ENCODE peak calls at places on chromosomes 4 and X, in ten cellular contexts. One of them, this sample, is unnamed.

GRCh38 chr4:64564126-64564525 is 154.9 kb upstream of the TECRL start:
- DNase-seq in lung: no peak
- DNase-seq in astrocyte of the cerebellum: peak
- DNase-seq in pancreas: no peak
- DNase-seq in cardiac muscle cell: no peak
- DNase-seq in GM12878: no peak
- DNase-seq in bronchial epithelial cell: peak
- DNase-seq in OCI-LY7: no peak
- DNase-seq in ovary: no peak
- DNase-seq in A673: no peak
- DNase-seq in this sample: no peak

GRCh38 chrX:119990995-119991787 is 47.6 kb upstream of the NKAP start:
- DNase-seq in cardiac muscle cell: no peak
- DNase-seq in A673: no peak
- DNase-seq in OCI-LY7: no peak
- DNase-seq in astrocyte of the cerebellum: no peak
- DNase-seq in ovary: no peak
- DNase-seq in pancreas: peak
- DNase-seq in GM12878: no peak
- DNase-seq in bronchial epithelial cell: no peak
- DNase-seq in lung: no peak
- DNase-seq in this sample: no peak

GRCh38 chrX:94400488-94400887 is 726.5 kb downstream of the FAM133A start:
- DNase-seq in A673: no peak
- DNase-seq in pancreas: no peak
- DNase-seq in astrocyte of the cerebellum: no peak
- DNase-seq in OCI-LY7: no peak
- DNase-seq in GM12878: peak
- DNase-seq in bronchial epithelial cell: peak
- DNase-seq in lung: no peak
- DNase-seq in cardiac muscle cell: no peak
- DNase-seq in ovary: no peak
- DNase-seq in this sample: no peak

GRCh38 chr4:31662951-31663350 is 942.8 kb downstream of the PCDH7 start:
- DNase-seq in lung: no peak
- DNase-seq in cardiac muscle cell: no peak
- DNase-seq in astrocyte of the cerebellum: peak
- DNase-seq in A673: peak
- DNase-seq in ovary: no peak
- DNase-seq in pancreas: no peak
- DNase-seq in bronchial epithelial cell: no peak
- DNase-seq in GM12878: no peak
- DNase-seq in OCI-LY7: no peak
- DNase-seq in this sample: no peak

GRCh38 chr4:1469043-1469442 is 62.8 kb upstream of the NKX1-1 start:
- DNase-seq in A673: no peak
- DNase-seq in cardiac muscle cell: no peak
- DNase-seq in OCI-LY7: no peak
- DNase-seq in lung: no peak
- DNase-seq in GM12878: no peak
- DNase-seq in astrocyte of the cerebellum: no peak
- DNase-seq in bronchial epithelial cell: no peak
- DNase-seq in ovary: no peak
- DNase-seq in pancreas: no peak
- DNase-seq in this sample: no peak

GRCh38 chrX:84188320-84188834 is 378 bp upstream of the RPS6KA6 start:
- DNase-seq in pancreas: peak
- DNase-seq in lung: peak
- DNase-seq in A673: no peak
- DNase-seq in cardiac muscle cell: peak
- DNase-seq in ovary: peak
- DNase-seq in GM12878: no peak
- DNase-seq in OCI-LY7: no peak
- DNase-seq in astrocyte of the cerebellum: peak
- DNase-seq in bronchial epithelial cell: peak
- DNase-seq in this sample: peak

GRCh38 chr4:46270986-46271596 is 118.8 kb downstream of the GABRA2 start:
- DNase-seq in astrocyte of the cerebellum: peak
- DNase-seq in ovary: no peak
- DNase-seq in GM12878: peak
- DNase-seq in pancreas: no peak
- DNase-seq in OCI-LY7: peak
- DNase-seq in bronchial epithelial cell: peak
- DNase-seq in lung: no peak
- DNase-seq in A673: peak
- DNase-seq in cardiac muscle cell: peak
- DNase-seq in this sample: peak

GRCh38 chr4:158769175-158769831 is 477 bp downstream of the FNIP2 start:
- DNase-seq in bronchial epithelial cell: peak
- DNase-seq in OCI-LY7: no peak
- DNase-seq in pancreas: peak
- DNase-seq in A673: peak
- DNase-seq in GM12878: no peak
- DNase-seq in lung: peak
- DNase-seq in ovary: peak
- DNase-seq in astrocyte of the cerebellum: no peak
- DNase-seq in cardiac muscle cell: peak
- DNase-seq in this sample: peak

GRCh38 chr4:2249526-2249991 is 7.6 kb upstream of the HAUS3 start:
- DNase-seq in lung: no peak
- DNase-seq in astrocyte of the cerebellum: no peak
- DNase-seq in cardiac muscle cell: no peak
- DNase-seq in A673: no peak
- DNase-seq in bronchial epithelial cell: peak
- DNase-seq in ovary: no peak
- DNase-seq in GM12878: no peak
- DNase-seq in OCI-LY7: no peak
- DNase-seq in pancreas: peak
- DNase-seq in this sample: no peak

GRCh38 chr4:75099321-75099720 is 166.4 kb downstream of the PARM1 start:
- DNase-seq in GM12878: peak
- DNase-seq in lung: no peak
- DNase-seq in astrocyte of the cerebellum: no peak
- DNase-seq in cardiac muscle cell: no peak
- DNase-seq in bronchial epithelial cell: peak
- DNase-seq in ovary: no peak
- DNase-seq in pancreas: no peak
- DNase-seq in A673: no peak
- DNase-seq in OCI-LY7: peak
- DNase-seq in this sample: no peak

GRCh38 chr4:107757293-107757692 is 37.3 kb upstream of the PAPSS1 start:
- DNase-seq in cardiac muscle cell: no peak
- DNase-seq in pancreas: no peak
- DNase-seq in OCI-LY7: no peak
- DNase-seq in GM12878: no peak
- DNase-seq in lung: no peak
- DNase-seq in A673: no peak
- DNase-seq in bronchial epithelial cell: no peak
- DNase-seq in ovary: no peak
- DNase-seq in astrocyte of the cerebellum: no peak
- DNase-seq in this sample: no peak

GRCh38 chr4:113636877-113637276 is 124.7 kb downstream of the CAMK2D start:
- DNase-seq in cardiac muscle cell: no peak
- DNase-seq in lung: no peak
- DNase-seq in ovary: no peak
- DNase-seq in bronchial epithelial cell: no peak
- DNase-seq in OCI-LY7: peak
- DNase-seq in GM12878: no peak
- DNase-seq in pancreas: no peak
- DNase-seq in A673: no peak
- DNase-seq in astrocyte of the cerebellum: peak
- DNase-seq in this sample: peak

GRCh38 chr4:76729991-76730390 is 168.0 kb downstream of the SOWAHB start:
- DNase-seq in ovary: no peak
- DNase-seq in bronchial epithelial cell: no peak
- DNase-seq in lung: no peak
- DNase-seq in GM12878: no peak
- DNase-seq in A673: no peak
- DNase-seq in cardiac muscle cell: no peak
- DNase-seq in astrocyte of the cerebellum: no peak
- DNase-seq in pancreas: no peak
- DNase-seq in OCI-LY7: no peak
- DNase-seq in this sample: peak

GRCh38 chrX:3393168-3393567 is 46.7 kb upstream of the MXRA5 start:
- DNase-seq in pancreas: no peak
- DNase-seq in ovary: no peak
- DNase-seq in OCI-LY7: no peak
- DNase-seq in bronchial epithelial cell: peak
- DNase-seq in A673: peak
- DNase-seq in lung: no peak
- DNase-seq in astrocyte of the cerebellum: no peak
- DNase-seq in GM12878: no peak
- DNase-seq in cardiac muscle cell: no peak
- DNase-seq in this sample: peak

GRCh38 chr4:144621681-144622080 is 24.3 kb upstream of the HHIP start:
- DNase-seq in OCI-LY7: no peak
- DNase-seq in pancreas: no peak
- DNase-seq in astrocyte of the cerebellum: no peak
- DNase-seq in cardiac muscle cell: no peak
- DNase-seq in GM12878: no peak
- DNase-seq in lung: no peak
- DNase-seq in bronchial epithelial cell: peak
- DNase-seq in A673: no peak
- DNase-seq in ovary: no peak
- DNase-seq in this sample: no peak

GRCh38 chr4:102299708-102300107 is 45.6 kb downstream of the SLC39A8 start:
- DNase-seq in A673: peak
- DNase-seq in OCI-LY7: peak
- DNase-seq in pancreas: no peak
- DNase-seq in ovary: peak
- DNase-seq in bronchial epithelial cell: peak
- DNase-seq in astrocyte of the cerebellum: peak
- DNase-seq in cardiac muscle cell: peak
- DNase-seq in lung: peak
- DNase-seq in GM12878: no peak
- DNase-seq in this sample: peak

GRCh38 chrX:135974279-135974856 is 580 bp upstream of the MMGT1 start:
- DNase-seq in OCI-LY7: peak
- DNase-seq in A673: peak
- DNase-seq in astrocyte of the cerebellum: peak
- DNase-seq in cardiac muscle cell: peak
- DNase-seq in GM12878: no peak
- DNase-seq in pancreas: peak
- DNase-seq in lung: peak
- DNase-seq in bronchial epithelial cell: no peak
- DNase-seq in ovary: peak
- DNase-seq in this sample: peak

GRCh38 chr4:89259435-89260028 is 48.1 kb downstream of the GPRIN3 start:
- DNase-seq in bronchial epithelial cell: no peak
- DNase-seq in cardiac muscle cell: peak
- DNase-seq in pancreas: no peak
- DNase-seq in GM12878: no peak
- DNase-seq in ovary: no peak
- DNase-seq in OCI-LY7: no peak
- DNase-seq in A673: no peak
- DNase-seq in astrocyte of the cerebellum: no peak
- DNase-seq in lung: no peak
- DNase-seq in this sample: no peak

GRCh38 chr4:67699603-67700002 is 1.4 kb downstream of the UBA6 start:
- DNase-seq in GM12878: no peak
- DNase-seq in astrocyte of the cerebellum: no peak
- DNase-seq in cardiac muscle cell: no peak
- DNase-seq in lung: no peak
- DNase-seq in OCI-LY7: no peak
- DNase-seq in ovary: no peak
- DNase-seq in pancreas: no peak
- DNase-seq in bronchial epithelial cell: no peak
- DNase-seq in A673: no peak
- DNase-seq in this sample: no peak
- H3K4me3 ChIP-seq in GM12878: peak
- H3K4me3 ChIP-seq in astrocyte of the cerebellum: peak
- H3K4me3 ChIP-seq in cardiac muscle cell: peak
- H3K4me3 ChIP-seq in lung: no peak
- H3K4me3 ChIP-seq in OCI-LY7: peak
- H3K4me3 ChIP-seq in ovary: no peak
- H3K4me3 ChIP-seq in pancreas: no peak
- H3K4me3 ChIP-seq in bronchial epithelial cell: peak
- H3K4me3 ChIP-seq in A673: peak
- H3K4me3 ChIP-seq in this sample: no peak

GRCh38 chr4:129043523-129043922 is 49.8 kb downstream of the SCLT1 start:
- DNase-seq in lung: no peak
- DNase-seq in OCI-LY7: no peak
- DNase-seq in A673: peak
- DNase-seq in pancreas: no peak
- DNase-seq in astrocyte of the cerebellum: peak
- DNase-seq in cardiac muscle cell: no peak
- DNase-seq in ovary: no peak
- DNase-seq in GM12878: no peak
- DNase-seq in bronchial epithelial cell: peak
- DNase-seq in this sample: peak
- TF ChIP-seq CTCF in lung: no peak
- TF ChIP-seq CTCF in OCI-LY7: peak
- TF ChIP-seq CTCF in A673: peak
- TF ChIP-seq CTCF in pancreas: no peak
- TF ChIP-seq CTCF in astrocyte of the cerebellum: peak
- TF ChIP-seq CTCF in cardiac muscle cell: peak
- TF ChIP-seq CTCF in ovary: no peak
- TF ChIP-seq CTCF in GM12878: peak
- TF ChIP-seq CTCF in bronchial epithelial cell: peak
- TF ChIP-seq CTCF in this sample: peak

GRCh38 chr4:91113130-91113706 is 986.0 kb downstream of the CCSER1 start:
- DNase-seq in ovary: no peak
- DNase-seq in lung: no peak
- DNase-seq in GM12878: peak
- DNase-seq in astrocyte of the cerebellum: peak
- DNase-seq in OCI-LY7: peak
- DNase-seq in cardiac muscle cell: peak
- DNase-seq in A673: peak
- DNase-seq in pancreas: no peak
- DNase-seq in bronchial epithelial cell: peak
- DNase-seq in this sample: peak

GRCh38 chr4:91114386-91114785 is 987.2 kb downstream of the CCSER1 start:
- DNase-seq in A673: no peak
- DNase-seq in bronchial epithelial cell: no peak
- DNase-seq in OCI-LY7: no peak
- DNase-seq in cardiac muscle cell: no peak
- DNase-seq in GM12878: no peak
- DNase-seq in lung: no peak
- DNase-seq in ovary: no peak
- DNase-seq in astrocyte of the cerebellum: no peak
- DNase-seq in pancreas: no peak
- DNase-seq in this sample: no peak

GRCh38 chr4:91111556-91111955 is 984.4 kb downstream of the CCSER1 start:
- DNase-seq in bronchial epithelial cell: no peak
- DNase-seq in GM12878: no peak
- DNase-seq in pancreas: no peak
- DNase-seq in OCI-LY7: no peak
- DNase-seq in ovary: no peak
- DNase-seq in lung: no peak
- DNase-seq in cardiac muscle cell: no peak
- DNase-seq in astrocyte of the cerebellum: no peak
- DNase-seq in A673: no peak
- DNase-seq in this sample: no peak

GRCh38 chr4:91108751-91109150 is 981.6 kb downstream of the CCSER1 start:
- DNase-seq in OCI-LY7: no peak
- DNase-seq in pancreas: no peak
- DNase-seq in bronchial epithelial cell: no peak
- DNase-seq in lung: no peak
- DNase-seq in astrocyte of the cerebellum: no peak
- DNase-seq in A673: no peak
- DNase-seq in ovary: no peak
- DNase-seq in GM12878: no peak
- DNase-seq in cardiac muscle cell: no peak
- DNase-seq in this sample: no peak
- H3K4me3 ChIP-seq in OCI-LY7: no peak
- H3K4me3 ChIP-seq in pancreas: no peak
- H3K4me3 ChIP-seq in bronchial epithelial cell: no peak
- H3K4me3 ChIP-seq in lung: no peak
- H3K4me3 ChIP-seq in astrocyte of the cerebellum: no peak
- H3K4me3 ChIP-seq in A673: no peak
- H3K4me3 ChIP-seq in ovary: no peak
- H3K4me3 ChIP-seq in GM12878: no peak
- H3K4me3 ChIP-seq in cardiac muscle cell: no peak
- H3K4me3 ChIP-seq in this sample: no peak

GRCh38 chr4:79034544-79034943 is 95.3 kb upstream of the PAQR3 start:
- DNase-seq in GM12878: no peak
- DNase-seq in bronchial epithelial cell: no peak
- DNase-seq in pancreas: no peak
- DNase-seq in OCI-LY7: no peak
- DNase-seq in astrocyte of the cerebellum: no peak
- DNase-seq in lung: no peak
- DNase-seq in ovary: no peak
- DNase-seq in A673: no peak
- DNase-seq in cardiac muscle cell: no peak
- DNase-seq in this sample: no peak
- TF ChIP-seq CTCF in GM12878: no peak
- TF ChIP-seq CTCF in bronchial epithelial cell: no peak
- TF ChIP-seq CTCF in pancreas: no peak
- TF ChIP-seq CTCF in OCI-LY7: no peak
- TF ChIP-seq CTCF in astrocyte of the cerebellum: no peak
- TF ChIP-seq CTCF in lung: no peak
- TF ChIP-seq CTCF in ovary: no peak
- TF ChIP-seq CTCF in A673: no peak
- TF ChIP-seq CTCF in cardiac muscle cell: no peak
- TF ChIP-seq CTCF in this sample: no peak